ENCODE peak calls at places on chromosomes 4 and X, in ten cellular contexts. W is fibroblast of lung, G is endothelial cell, B is adrenal gland, R is gastrocnemius medialis, L is brain microvascular endothelial cell, Z is fibroblast of the aortic adventitia, Y is ascending aorta, N is Peyer's patch, I is heart left ventricle. D is an unnamed sample.

GRCh38 chr4:94895081-94895480 is 137.3 kb downstream of the BMPR1B start:
- DNase-seq in W (peak; percentile 12), G (no peak), B (no peak), R (no peak), L (no peak), Z (no peak), Y (no peak), N (no peak), I (no peak), D (no peak)

GRCh38 chr4:14827111-14827510 is 175.2 kb upstream of the CPEB2 start:
- DNase-seq in W (peak; percentile 16), G (no peak), B (peak; percentile 18), R (no peak), L (no peak), Z (peak; percentile 11), Y (no peak), N (no peak), I (no peak), D (no peak)

GRCh38 chr4:42281324-42282020 is 115.8 kb upstream of the SHISA3 start:
- DNase-seq in W (no peak), G (no peak), B (no peak), R (no peak), L (no peak), Z (peak; percentile 3), Y (no peak), N (no peak), I (no peak), D (no peak)

GRCh38 chrX:3263681-3264126 is 82.7 kb downstream of the MXRA5 start:
- DNase-seq in W (peak; percentile 37), G (no peak), B (no peak), R (no peak), L (peak; percentile 15), Z (peak; percentile 39), Y (no peak), N (no peak), I (no peak), D (no peak)

GRCh38 chr4:154064244-154064643 is 275.4 kb upstream of the SFRP2 start:
- DNase-seq in W (no peak), G (no peak), B (no peak), R (no peak), L (no peak), Z (no peak), Y (no peak), N (no peak), I (no peak), D (no peak)

GRCh38 chrX:76279007-76279406 is 106.1 kb downstream of the PBDC1 start:
- DNase-seq in W (peak; percentile 21), G (peak; percentile 38), B (peak; percentile 39), R (peak; percentile 11), L (peak; percentile 39), Z (peak; percentile 71), Y (no peak), N (peak; percentile 59), I (no peak), D (no peak)

GRCh38 chr4:136637071-136637777 is 895.1 kb downstream of the PCDH18 start:
- DNase-seq in W (no peak), G (peak; percentile 39), B (no peak), R (no peak), L (peak; percentile 18), Z (peak; percentile 6), Y (no peak), N (no peak), I (no peak), D (no peak)

GRCh38 chr4:53595204-53595603 is 3.9 kb upstream of the LNX1 start:
- DNase-seq in W (no peak), G (no peak), B (no peak), R (no peak), L (no peak), Z (no peak), Y (no peak), N (no peak), I (no peak), D (no peak)

GRCh38 chr4:123603165-123603564 is 206.6 kb downstream of the SPRY1 start:
- DNase-seq in W (peak; percentile 60), G (no peak), B (no peak), R (no peak), L (peak; percentile 27), Z (peak; percentile 24), Y (no peak), N (peak; percentile 88), I (no peak), D (no peak)

DNA sequence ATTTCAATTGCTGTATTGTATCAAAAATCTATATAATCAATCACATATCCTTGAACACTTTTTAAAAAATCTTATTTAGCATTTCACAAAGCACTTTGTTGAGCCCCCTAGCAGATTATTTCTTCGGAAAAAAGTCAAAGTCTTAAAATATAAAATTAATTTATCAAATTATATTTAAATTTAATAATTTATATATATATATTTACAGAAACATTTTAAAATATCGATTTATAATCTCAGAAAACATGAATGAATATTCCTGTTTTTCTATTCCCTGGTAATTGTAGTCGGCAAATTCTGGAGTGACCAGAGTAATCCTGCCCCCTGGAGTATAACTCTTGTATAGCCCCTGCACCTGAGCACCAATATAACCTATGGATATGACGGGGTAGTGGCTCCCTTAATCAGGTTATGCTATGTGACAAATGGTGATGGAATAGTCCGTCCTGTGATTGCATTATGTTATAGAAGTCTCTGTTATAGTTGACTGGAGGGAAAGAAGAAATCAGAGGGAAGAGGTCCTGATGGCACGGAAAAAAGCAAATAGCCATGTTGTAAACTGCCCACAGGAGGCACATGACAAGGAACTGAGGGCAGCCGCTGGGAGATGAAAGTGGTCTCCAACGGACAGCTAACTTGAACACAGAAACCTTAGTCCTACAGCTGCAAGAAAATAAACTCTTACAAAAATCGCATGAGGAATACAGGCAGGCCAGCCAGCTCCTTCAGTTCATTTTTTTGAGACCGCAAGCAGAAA is 1092.3 kb downstream of the ARAP2 start:
- DNase-seq in W (no peak), G (peak; percentile 52), B (no peak), R (no peak), L (no peak), Z (no peak), Y (no peak), N (no peak), I (no peak), D (no peak)
- TF ChIP-seq CTCF in W (no peak), G (peak; percentile 71), B (no peak), R (no peak), L (peak; percentile 41), Z (no peak), Y (no peak), N (no peak), I (no peak), D (no peak)

GRCh38 chrX:70201732-70202131 is 24.4 kb downstream of the DGAT2L6 start:
- DNase-seq in W (no peak), G (no peak), B (no peak), R (no peak), L (no peak), Z (no peak), Y (no peak), N (no peak), I (no peak), D (no peak)
- TF ChIP-seq CTCF in W (no peak), G (no peak), B (no peak), R (no peak), L (no peak), Z (no peak), Y (no peak), N (no peak), I (no peak), D (no peak)

GRCh38 chr4:44149242-44149641 is 299.4 kb downstream of the KCTD8 start:
- DNase-seq in W (no peak), G (no peak), B (no peak), R (no peak), L (no peak), Z (no peak), Y (no peak), N (no peak), I (no peak), D (no peak)
- TF ChIP-seq CTCF in W (no peak), G (no peak), B (no peak), R (no peak), L (no peak), Z (no peak), Y (no peak), N (no peak), I (no peak), D (no peak)

GRCh38 chrX:142428916-142429315 is 223.8 kb upstream of the MAGEC2 start:
- DNase-seq in W (no peak), G (no peak), B (no peak), R (no peak), L (no peak), Z (no peak), Y (no peak), N (no peak), I (no peak), D (no peak)
- TF ChIP-seq CTCF in W (no peak), G (no peak), B (no peak), R (no peak), L (no peak), Z (no peak), Y (no peak), N (no peak), I (no peak), D (no peak)

DNA sequence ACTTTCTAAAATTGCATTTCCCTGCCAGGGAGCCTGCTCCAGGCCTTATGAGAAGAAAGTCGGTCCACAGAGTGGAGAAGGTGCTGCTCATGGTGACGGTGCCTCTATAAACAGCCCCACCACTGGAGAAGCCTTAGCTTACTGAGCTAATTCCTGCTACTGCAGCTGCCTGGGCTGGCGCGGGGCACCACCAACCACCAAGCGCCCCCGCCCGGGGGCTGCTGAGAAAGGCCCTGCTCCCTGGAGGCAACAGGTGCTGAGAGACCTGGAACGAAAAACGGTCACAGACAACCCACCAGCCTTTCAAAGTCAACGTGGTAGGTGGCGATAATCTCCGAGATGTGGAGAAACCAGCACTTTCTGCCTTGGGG is 2.9 kb downstream of the HCFC1 start:
- DNase-seq in W (peak; percentile 29), G (no peak), B (no peak), R (peak; percentile 73), L (no peak), Z (no peak), Y (no peak), N (peak; percentile 76), I (peak; percentile 39), D (no peak)
- TF ChIP-seq CTCF in W (no peak), G (no peak), B (no peak), R (no peak), L (peak; percentile 25), Z (no peak), Y (no peak), N (no peak), I (no peak), D (no peak)

D was measured in thoracic aorta.